ENCODE peak calls at places on chromosomes 2 and 18, in six cellular contexts. One of them, this sample, is unnamed.

GRCh38 chr18:23703057-23703986 is 14.1 kb downstream of the LAMA3 start:
- DNase-seq in A549: peak; percentile 43
- DNase-seq in fibroblast of lung: peak; percentile 59
- DNase-seq in IMR-90: peak; percentile 79
- DNase-seq in PC-3: peak; percentile 80
- DNase-seq in hepatocyte: peak; percentile 65
- DNase-seq in this sample: no peak

GRCh38 chr2:162586311-162586710 is 242.4 kb downstream of the GCA start:
- DNase-seq in IMR-90: no peak
- DNase-seq in hepatocyte: no peak
- DNase-seq in PC-3: no peak
- DNase-seq in fibroblast of lung: no peak
- DNase-seq in A549: no peak
- DNase-seq in this sample: no peak

GRCh38 chr18:24381126-24381525 is 16.5 kb downstream of the OSBPL1A start:
- DNase-seq in A549: no peak
- DNase-seq in fibroblast of lung: no peak
- DNase-seq in PC-3: no peak
- DNase-seq in IMR-90: no peak
- DNase-seq in hepatocyte: no peak
- DNase-seq in this sample: no peak

GRCh38 chr2:196915512-196916189 is 10.9 kb downstream of the PGAP1 start:
- DNase-seq in IMR-90: no peak
- DNase-seq in A549: no peak
- DNase-seq in fibroblast of lung: no peak
- DNase-seq in PC-3: no peak
- DNase-seq in hepatocyte: no peak
- DNase-seq in this sample: no peak

GRCh38 chr2:118588826-118589225 is 258.6 kb downstream of the EN1 start:
- DNase-seq in hepatocyte: no peak
- DNase-seq in fibroblast of lung: no peak
- DNase-seq in PC-3: no peak
- DNase-seq in IMR-90: no peak
- DNase-seq in A549: no peak
- DNase-seq in this sample: no peak

GRCh38 chr2:237896507-237896892 is 37.1 kb downstream of the RAMP1 start:
- DNase-seq in hepatocyte: no peak
- DNase-seq in PC-3: no peak
- DNase-seq in A549: no peak
- DNase-seq in IMR-90: peak; percentile 40
- DNase-seq in fibroblast of lung: peak; percentile 46
- DNase-seq in this sample: no peak

GRCh38 chr2:23545391-23545790 is 160.4 kb downstream of the KLHL29 start:
- DNase-seq in PC-3: no peak
- DNase-seq in IMR-90: peak; percentile 63
- DNase-seq in hepatocyte: no peak
- DNase-seq in fibroblast of lung: no peak
- DNase-seq in A549: peak; percentile 14
- DNase-seq in this sample: no peak

GRCh38 chr2:121707344-121707919 is 29.2 kb downstream of the NIFK start:
- DNase-seq in A549: no peak
- DNase-seq in IMR-90: no peak
- DNase-seq in PC-3: no peak
- DNase-seq in fibroblast of lung: peak; percentile 11
- DNase-seq in hepatocyte: peak; percentile 64
- DNase-seq in this sample: no peak

GRCh38 chr2:46909771-46910419 is 5.7 kb downstream of the MCFD2 start:
- DNase-seq in hepatocyte: peak; percentile 17
- DNase-seq in PC-3: peak; percentile 90
- DNase-seq in IMR-90: peak; percentile 88
- DNase-seq in fibroblast of lung: peak; percentile 95
- DNase-seq in A549: peak; percentile 75
- DNase-seq in this sample: no peak

GRCh38 chr2:107772380-107772779 is 54.3 kb upstream of the RGPD4 start:
- DNase-seq in hepatocyte: no peak
- DNase-seq in PC-3: peak; percentile 50
- DNase-seq in fibroblast of lung: no peak
- DNase-seq in A549: no peak
- DNase-seq in IMR-90: no peak
- DNase-seq in this sample: no peak

GRCh38 chr2:225660262-225661091 is 261.0 kb downstream of the NYAP2 start:
- DNase-seq in A549: peak; percentile 53
- DNase-seq in PC-3: peak; percentile 84
- DNase-seq in IMR-90: peak; percentile 63
- DNase-seq in fibroblast of lung: peak; percentile 41
- DNase-seq in hepatocyte: peak; percentile 85
- DNase-seq in this sample: peak; percentile 70

GRCh38 chr2:144322379-144322778 is 197.5 kb downstream of the ZEB2 start:
- DNase-seq in fibroblast of lung: no peak
- DNase-seq in hepatocyte: no peak
- DNase-seq in IMR-90: no peak
- DNase-seq in PC-3: no peak
- DNase-seq in A549: no peak
- DNase-seq in this sample: no peak

GRCh38 chr2:26530696-26531095 is 52.8 kb upstream of the OTOF start:
- DNase-seq in IMR-90: peak; percentile 12
- DNase-seq in PC-3: no peak
- DNase-seq in fibroblast of lung: peak; percentile 76
- DNase-seq in hepatocyte: no peak
- DNase-seq in A549: no peak
- DNase-seq in this sample: no peak

GRCh38 chr2:12982149-12982584 is 265.4 kb downstream of the TRIB2 start:
- DNase-seq in PC-3: no peak
- DNase-seq in A549: no peak
- DNase-seq in hepatocyte: no peak
- DNase-seq in IMR-90: peak; percentile 61
- DNase-seq in fibroblast of lung: peak; percentile 52
- DNase-seq in this sample: no peak

GRCh38 chr2:118706371-118706770 is 141.1 kb downstream of the EN1 start:
- DNase-seq in hepatocyte: peak; percentile 22
- DNase-seq in fibroblast of lung: no peak
- DNase-seq in A549: no peak
- DNase-seq in PC-3: no peak
- DNase-seq in IMR-90: no peak
- DNase-seq in this sample: no peak

GRCh38 chr18:25516747-25517498 is 165.0 kb upstream of the ZNF521 start:
- DNase-seq in A549: no peak
- DNase-seq in fibroblast of lung: no peak
- DNase-seq in PC-3: no peak
- DNase-seq in hepatocyte: no peak
- DNase-seq in IMR-90: no peak
- DNase-seq in this sample: no peak

GRCh38 chr2:101223814-101224231 is 28.9 kb upstream of the CNOT11 start:
- DNase-seq in fibroblast of lung: peak; percentile 22
- DNase-seq in A549: no peak
- DNase-seq in hepatocyte: no peak
- DNase-seq in IMR-90: no peak
- DNase-seq in PC-3: no peak
- DNase-seq in this sample: peak; percentile 93

GRCh38 chr2:38622210-38622609 is 19.5 kb upstream of the HNRNPLL start:
- DNase-seq in fibroblast of lung: no peak
- DNase-seq in IMR-90: no peak
- DNase-seq in hepatocyte: no peak
- DNase-seq in A549: no peak
- DNase-seq in PC-3: no peak
- DNase-seq in this sample: no peak

GRCh38 chr2:149161481-149162225 is 123.2 kb downstream of the LYPD6B start:
- DNase-seq in hepatocyte: no peak
- DNase-seq in fibroblast of lung: no peak
- DNase-seq in PC-3: no peak
- DNase-seq in IMR-90: no peak
- DNase-seq in A549: no peak
- DNase-seq in this sample: no peak

GRCh38 chr2:15223887-15224286 is 337.2 kb downstream of the NBAS start:
- DNase-seq in IMR-90: peak; percentile 88
- DNase-seq in hepatocyte: no peak
- DNase-seq in fibroblast of lung: peak; percentile 79
- DNase-seq in A549: no peak
- DNase-seq in PC-3: peak; percentile 39
- DNase-seq in this sample: no peak

GRCh38 chr2:219245148-219245898 is at the start of the genes GLB1L and STK16:
- DNase-seq in fibroblast of lung: peak; percentile 89
- DNase-seq in PC-3: peak; percentile 93
- DNase-seq in A549: peak; percentile 94
- DNase-seq in hepatocyte: peak; percentile 95
- DNase-seq in IMR-90: peak; percentile 92
- DNase-seq in this sample: peak; percentile 87

GRCh38 chr2:55839182-55839819 is 84.3 kb downstream of the EFEMP1 start:
- DNase-seq in hepatocyte: peak; percentile 75
- DNase-seq in PC-3: peak; percentile 96
- DNase-seq in IMR-90: peak; percentile 46
- DNase-seq in fibroblast of lung: peak; percentile 57
- DNase-seq in A549: peak; percentile 61
- DNase-seq in this sample: no peak

GRCh38 chr18:9868857-9869712 is 16.7 kb upstream of the TXNDC2 start:
- DNase-seq in IMR-90: no peak
- DNase-seq in PC-3: no peak
- DNase-seq in fibroblast of lung: no peak
- DNase-seq in A549: no peak
- DNase-seq in hepatocyte: peak; percentile 49
- DNase-seq in this sample: no peak

GRCh38 chr2:227871375-227871788 is at the start of gene DAW1:
- DNase-seq in fibroblast of lung: peak; percentile 65
- DNase-seq in hepatocyte: no peak
- DNase-seq in PC-3: no peak
- DNase-seq in A549: no peak
- DNase-seq in IMR-90: peak; percentile 56
- DNase-seq in this sample: no peak

GRCh38 chr2:118363604-118364003 is 275.3 kb downstream of the INSIG2 start:
- DNase-seq in IMR-90: no peak
- DNase-seq in A549: no peak
- DNase-seq in PC-3: peak; percentile 13
- DNase-seq in hepatocyte: no peak
- DNase-seq in fibroblast of lung: no peak
- DNase-seq in this sample: no peak

GRCh38 chr18:48330016-48330991 is 78.9 kb downstream of the ZBTB7C start:
- DNase-seq in hepatocyte: peak; percentile 35
- DNase-seq in PC-3: peak; percentile 62
- DNase-seq in IMR-90: peak; percentile 69
- DNase-seq in fibroblast of lung: peak; percentile 94
- DNase-seq in A549: peak; percentile 32
- DNase-seq in this sample: no peak

GRCh38 chr18:12943200-12943599 is 4.6 kb upstream of the SEH1L start:
- DNase-seq in A549: no peak
- DNase-seq in hepatocyte: no peak
- DNase-seq in IMR-90: peak; percentile 7
- DNase-seq in fibroblast of lung: peak; percentile 51
- DNase-seq in PC-3: no peak
- DNase-seq in this sample: no peak

GRCh38 chr2:54432181-54433020 is 23.7 kb upstream of the SPTBN1 start:
- DNase-seq in IMR-90: no peak
- DNase-seq in hepatocyte: no peak
- DNase-seq in PC-3: no peak
- DNase-seq in fibroblast of lung: no peak
- DNase-seq in A549: no peak
- DNase-seq in this sample: no peak

GRCh38 chr18:10408131-10408530 is 46.3 kb upstream of the APCDD1 start:
- DNase-seq in IMR-90: no peak
- DNase-seq in A549: no peak
- DNase-seq in hepatocyte: no peak
- DNase-seq in fibroblast of lung: no peak
- DNase-seq in PC-3: no peak
- DNase-seq in this sample: no peak

DNA sequence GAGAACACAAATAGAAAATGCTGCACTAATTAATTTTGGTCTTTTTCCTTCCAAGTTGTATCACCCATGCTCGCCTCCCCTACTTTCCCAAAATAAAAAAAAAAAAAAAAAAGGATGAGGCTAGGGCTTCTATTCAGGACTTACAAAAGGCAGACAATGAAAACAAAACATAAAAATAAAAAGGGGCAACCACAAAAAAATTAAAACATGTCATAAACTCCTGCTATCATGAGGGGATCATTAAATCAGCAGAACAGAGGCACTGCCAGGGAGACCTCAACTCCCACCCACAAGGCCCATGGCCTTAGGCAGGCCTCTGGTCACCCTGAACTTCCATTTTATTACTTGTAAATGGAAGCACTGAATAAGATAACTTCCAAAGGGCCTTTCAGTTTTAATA is 23.3 kb downstream of the EPB41L3 start:
- DNase-seq in fibroblast of lung: no peak
- DNase-seq in A549: no peak
- DNase-seq in IMR-90: no peak
- DNase-seq in PC-3: no peak
- DNase-seq in hepatocyte: no peak
- DNase-seq in this sample: no peak
- H3K27ac ChIP-seq in fibroblast of lung: no peak overlapping the region
- H3K27ac ChIP-seq in A549: no peak overlapping the region
- H3K27ac ChIP-seq in IMR-90: no peak overlapping the region
- H3K27ac ChIP-seq in PC-3: no peak overlapping the region
- H3K27ac ChIP-seq in hepatocyte: no peak overlapping the region
- H3K27ac ChIP-seq in this sample: no peak overlapping the region

GRCh38 chr18:46104128-46104911 is at the start of gene HAUS1:
- DNase-seq in A549: peak; percentile 79
- DNase-seq in hepatocyte: peak; percentile 95
- DNase-seq in IMR-90: peak; percentile 64
- DNase-seq in PC-3: peak; percentile 77
- DNase-seq in fibroblast of lung: peak; percentile 76
- DNase-seq in this sample: peak; percentile 93
- H3K4me2 ChIP-seq in A549: peak within 1 kb of the TSS; percentile 93
- H3K4me2 ChIP-seq in hepatocyte: peak within 1 kb of the TSS; percentile 84
- H3K4me2 ChIP-seq in IMR-90: peak within 1 kb of the TSS; percentile 89
- H3K4me2 ChIP-seq in PC-3: peak within 1 kb of the TSS; percentile 95
- H3K4me2 ChIP-seq in fibroblast of lung: peak within 1 kb of the TSS; percentile 88
- H3K4me2 ChIP-seq in this sample: peak within 1 kb of the TSS; percentile 70

GRCh38 chr2:16663121-16663905 is 2.3 kb downstream of the CYRIA start:
- DNase-seq in A549: no peak
- DNase-seq in PC-3: no peak
- DNase-seq in hepatocyte: no peak
- DNase-seq in IMR-90: no peak
- DNase-seq in fibroblast of lung: no peak
- DNase-seq in this sample: no peak
- H3K4me1 ChIP-seq in A549: no peaks in the 10 kb centered on the region
- H3K4me1 ChIP-seq in PC-3: no peaks in the 10 kb centered on the region
- H3K4me1 ChIP-seq in hepatocyte: peaks cover 14% of the 10 kb centered on the region
- H3K4me1 ChIP-seq in IMR-90: peaks cover 24% of the 10 kb centered on the region
- H3K4me1 ChIP-seq in fibroblast of lung: peaks cover 17% of the 10 kb centered on the region
- H3K4me1 ChIP-seq in this sample: peaks cover 4% of the 10 kb centered on the region

DNA sequence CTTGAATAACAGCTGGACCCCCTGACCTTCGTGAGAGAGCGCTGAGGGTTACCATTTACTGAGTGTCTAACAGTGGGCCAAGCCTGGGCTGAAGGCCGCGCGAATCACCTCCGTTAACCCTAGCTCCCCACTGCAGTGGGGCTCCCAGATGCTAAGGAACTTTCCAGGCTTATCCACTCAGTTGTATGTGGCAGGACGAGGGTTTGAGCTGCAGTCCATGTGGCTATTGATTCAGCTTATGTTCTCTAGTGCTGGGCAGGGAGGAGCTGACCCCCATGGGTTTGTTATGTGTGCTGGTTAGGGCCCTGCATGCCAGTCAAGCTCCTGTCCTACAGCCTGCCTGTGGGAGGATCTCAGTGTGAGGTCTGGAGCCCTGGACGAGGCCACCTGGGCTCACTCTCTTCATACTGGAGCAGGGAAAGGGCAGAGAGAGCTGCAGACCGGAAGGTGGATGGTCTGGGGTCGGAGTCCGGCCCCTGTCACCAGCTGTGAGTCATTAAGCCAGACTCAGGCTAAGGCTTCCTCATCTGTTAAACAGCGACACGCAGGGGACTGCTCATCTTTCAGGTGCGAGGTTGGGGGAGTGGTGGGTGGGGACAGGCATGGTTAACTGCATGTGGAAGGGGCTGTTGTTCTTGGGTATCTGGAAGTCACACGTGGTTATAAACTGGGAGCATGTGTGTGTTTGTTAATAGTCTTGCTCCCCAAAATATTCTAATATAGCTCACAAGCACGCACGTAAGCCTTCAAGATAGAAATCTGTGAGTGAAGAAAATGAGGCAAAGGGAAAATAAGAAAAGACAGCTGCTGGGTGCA is 6.6 kb downstream of the PSD4 start:
- DNase-seq in PC-3: no peak
- DNase-seq in hepatocyte: peak; percentile 63
- DNase-seq in IMR-90: no peak
- DNase-seq in A549: no peak
- DNase-seq in fibroblast of lung: no peak
- DNase-seq in this sample: no peak
- H3K27ac ChIP-seq in PC-3: no peak overlapping the region
- H3K27ac ChIP-seq in hepatocyte: peak overlapping the region; percentile 88
- H3K27ac ChIP-seq in IMR-90: no peak overlapping the region
- H3K27ac ChIP-seq in A549: no peak overlapping the region
- H3K27ac ChIP-seq in fibroblast of lung: no peak overlapping the region
- H3K27ac ChIP-seq in this sample: peak overlapping the region; percentile 24

This sample was measured in DND-41.